ENCODE peak calls at places on chromosomes 16 and 17, in nine cellular contexts. M is EL; N is retinal pigment epithelial cell; O is endothelial cell; V is activated CD4-positive, alpha-beta T cell treated with anti-CD3 and anti-CD28 coated beads, Interleukin-2, amount 10 ng/mL, durations not matched to agents 7 days and 5 days; I is progenitor cell of endocrine pancreas; W is T follicular helper cell; J is left kidney; G is cardiac fibroblast. S is an unnamed sample.

GRCh38 chr17:1645207-1646171 is at the start of gene SCARF1:
- DNase-seq in G (no peak), N (no peak), W (no peak), J (peak; percentile 36), M (no peak), V (no peak), I (no peak), O (peak; percentile 78), S (no peak)

GRCh38 chr16:3046506-3047386 is at the start of gene MMP25:
- DNase-seq in J (peak; percentile 40), V (no peak), W (no peak), I (no peak), M (no peak), G (no peak), O (no peak), N (no peak), S (no peak)

GRCh38 chr17:31394544-31394943 is 3.1 kb downstream of the RAB11FIP4 start:
- DNase-seq in G (peak; percentile 70), M (peak; percentile 57), V (peak; percentile 70), N (peak; percentile 25), W (peak; percentile 18), J (peak; percentile 96), I (peak; percentile 84), O (peak; percentile 81), S (peak; percentile 87)

GRCh38 chr17:14069251-14069981 is at the start of gene COX10:
- DNase-seq in I (peak; percentile 76), V (peak; percentile 88), N (peak; percentile 51), W (peak; percentile 74), O (peak; percentile 83), J (peak; percentile 97), G (peak; percentile 79), M (peak; percentile 89), S (peak; percentile 92)

GRCh38 chr16:83437036-83437435 is 370.7 kb upstream of the HSBP1 start:
- DNase-seq in I (no peak), W (no peak), V (no peak), G (no peak), N (no peak), O (no peak), M (no peak), J (no peak), S (no peak)

GRCh38 chr16:27902551-27902950 is 161.0 kb downstream of the GSG1L start:
- DNase-seq in W (no peak), M (no peak), V (no peak), N (no peak), G (no peak), O (no peak), J (no peak), I (no peak), S (no peak)

GRCh38 chr16:81528258-81528657 is 83.7 kb downstream of the CMIP start:
- DNase-seq in O (no peak), N (no peak), V (no peak), W (no peak), M (no peak), G (no peak), J (no peak), I (no peak), S (no peak)

GRCh38 chr17:17480593-17481148 is 3.9 kb downstream of the MED9 start:
- DNase-seq in J (no peak), M (no peak), W (no peak), V (no peak), O (no peak), N (no peak), G (no peak), I (no peak), S (no peak)

GRCh38 chr17:79777844-79778503 is at the start of gene CBX2:
- DNase-seq in I (peak; percentile 73), O (peak; percentile 90), J (peak; percentile 91), V (peak; percentile 79), W (peak; percentile 63), G (peak; percentile 55), N (no peak), M (peak; percentile 73), S (peak; percentile 89)

GRCh38 chr17:72632026-72632684 is 460.3 kb downstream of the SLC39A11 start:
- DNase-seq in O (no peak), M (no peak), W (no peak), I (no peak), V (no peak), N (no peak), G (no peak), J (peak; percentile 47), S (no peak)

GRCh38 chr16:67847064-67847861 is at the start of gene CENPT:
- DNase-seq in O (peak; percentile 32), G (peak; percentile 72), J (peak; percentile 65), V (peak; percentile 63), M (peak; percentile 80), I (no peak), N (no peak), W (no peak), S (peak; percentile 73)